ENCODE peak calls at places on chromosomes 6 and 20, in ten cellular contexts. W is central memory CD4-positive, alpha-beta T cell; F is ELR; I is pulmonary artery endothelial cell; D is astrocyte of the cerebellum; H is stimulated activated naive B cell treated with anti-CD40 and anti-IgM and Interleukin-4, amounts not matched to agents 10 μg/mL and 1 μg/mL and 100 μg/mL, for 72 hours; S is esophagus squamous epithelium; J is SW480; N is activated CD4-positive, CD25-positive, alpha-beta regulatory T cell; Y is NCI-H2171. Q is an unnamed sample.

GRCh38 chr6:107653183-107653580 is 163.3 kb downstream of the SOBP start:
- DNase-seq in W (no peak), F (no peak), I (no peak), D (no peak), H (no peak), S (no peak), J (no peak), N (no peak), Y (no peak), Q (no peak)

GRCh38 chr20:5024982-5025381 is 23.7 kb upstream of the SLC23A2 start:
- DNase-seq in W (no peak), F (no peak), I (no peak), D (no peak), H (no peak), S (no peak), J (no peak), N (no peak), Y (no peak), Q (no peak)

GRCh38 chr6:56643379-56644089 is 845 bp upstream of the DST start:
- DNase-seq in W (no peak), F (peak; percentile 45), I (no peak), D (no peak), H (no peak), S (no peak), J (no peak), N (no peak), Y (no peak), Q (peak; percentile 61)

GRCh38 chr6:113488061-113488460 is 369.1 kb upstream of the MARCKS start:
- DNase-seq in W (no peak), F (peak; percentile 25), I (no peak), D (no peak), H (no peak), S (no peak), J (no peak), N (no peak), Y (no peak), Q (no peak)

GRCh38 chr20:2688041-2688591 is 4.5 kb upstream of the EBF4 start:
- DNase-seq in W (peak; percentile 80), F (peak; percentile 53), I (no peak), D (no peak), H (peak; percentile 27), S (no peak), J (no peak), N (peak; percentile 57), Y (no peak), Q (peak; percentile 56)

GRCh38 chr6:1062786-1063545 is 248.9 kb upstream of the FOXQ1 start:
- DNase-seq in W (no peak), F (no peak), I (no peak), D (no peak), H (no peak), S (no peak), J (peak; percentile 26), N (no peak), Y (no peak), Q (peak; percentile 42)

GRCh38 chr6:122996797-122997520 is 924 bp downstream of the CLVS2 start:
- DNase-seq in W (no peak), F (no peak), I (no peak), D (no peak), H (no peak), S (no peak), J (no peak), N (no peak), Y (peak; percentile 46), Q (no peak)

GRCh38 chr20:1891263-1892121 is 3.7 kb upstream of the SIRPA start:
- DNase-seq in W (no peak), F (no peak), I (no peak), D (no peak), H (no peak), S (no peak), J (no peak), N (no peak), Y (no peak), Q (no peak)

GRCh38 chr6:13519839-13520238 is 32.4 kb upstream of the GFOD1 start:
- DNase-seq in W (no peak), F (no peak), I (no peak), D (no peak), H (no peak), S (no peak), J (no peak), N (no peak), Y (no peak), Q (no peak)

GRCh38 chr6:26122402-26122792 is 35.2 kb downstream of the HFE start:
- DNase-seq in W (no peak), F (peak; percentile 58), I (no peak), D (no peak), H (peak; percentile 12), S (no peak), J (peak; percentile 45), N (no peak), Y (no peak), Q (no peak)

GRCh38 chr6:13406781-13407180 is 78.4 kb upstream of the TBC1D7 start:
- DNase-seq in W (no peak), F (no peak), I (no peak), D (no peak), H (no peak), S (no peak), J (no peak), N (no peak), Y (no peak), Q (no peak)

GRCh38 chr6:43070028-43070632 is 6.0 kb upstream of the PTK7 start:
- DNase-seq in W (no peak), F (peak; percentile 77), I (no peak), D (no peak), H (no peak), S (no peak), J (peak; percentile 68), N (no peak), Y (no peak), Q (peak; percentile 52)

GRCh38 chr6:22146581-22147468 is 150.0 kb downstream of the PRL start:
- DNase-seq in W (no peak), F (peak; percentile 0), I (no peak), D (no peak), H (no peak), S (no peak), J (no peak), N (no peak), Y (no peak), Q (peak; percentile 48)

Q was measured in foreskin fibroblast.